ENCODE peak calls at places on chromosomes 3 and 15, in five cellular contexts. D is activated gamma-delta T cell treated with anti-CD3 and anti-CD28 coated beads, Interleukin-2, amount 50 U/mL, for 16 hours; O is naive thymus-derived CD8-positive, alpha-beta T cell; Q is H9; Y is AG08395. H is an unnamed sample.

GRCh38 chr3:17023006-17023664 is 138.4 kb downstream of the PLCL2 start:
- DNase-seq in D (peak), O (peak), Q (no peak), Y (no peak), H (no peak)

GRCh38 chr15:88344786-88345185 is 88.2 kb upstream of the NTRK3 start:
- DNase-seq in D (no peak), O (no peak), Q (no peak), Y (no peak), H (no peak)

GRCh38 chr15:95170587-95171380 is 939.4 kb downstream of the MCTP2 start:
- DNase-seq in D (no peak), O (no peak), Q (no peak), Y (no peak), H (no peak)

GRCh38 chr15:39919740-39920509 is at the start of gene GPR176:
- DNase-seq in D (no peak), O (peak), Q (peak), Y (peak), H (peak)

GRCh38 chr3:162390891-162391290 is 894.3 kb downstream of the OTOL1 start:
- DNase-seq in D (no peak), O (no peak), Q (no peak), Y (peak), H (no peak)

GRCh38 chr3:114718897-114719208 is 425.0 kb downstream of the TIGIT start:
- DNase-seq in D (no peak), O (no peak), Q (no peak), Y (no peak), H (no peak)

GRCh38 chr15:85581495-85581894 is 201.1 kb downstream of the AKAP13 start:
- DNase-seq in D (no peak), O (no peak), Q (no peak), Y (no peak), H (no peak)

GRCh38 chr15:94229591-94230365 is 1.6 kb upstream of the MCTP2 start:
- DNase-seq in D (peak), O (peak), Q (no peak), Y (no peak), H (peak)

GRCh38 chr3:45950686-45951600 is 7.7 kb downstream of the CXCR6 start:
- DNase-seq in D (peak), O (peak), Q (no peak), Y (no peak), H (no peak)

GRCh38 chr3:69763976-69764851 is 24.9 kb downstream of the MITF start:
- DNase-seq in D (no peak), O (no peak), Q (no peak), Y (no peak), H (peak)

GRCh38 chr3:183460059-183461052 is 31.9 kb upstream of the MCF2L2 start:
- DNase-seq in D (no peak), O (no peak), Q (no peak), Y (no peak), H (no peak)

GRCh38 chr3:62554264-62554799 is 181.0 kb upstream of the FEZF2 start:
- DNase-seq in D (no peak), O (no peak), Q (peak), Y (peak), H (no peak)

GRCh38 chr3:29516164-29516563 is 235.3 kb downstream of the RBMS3 start:
- DNase-seq in D (no peak), O (no peak), Q (no peak), Y (no peak), H (no peak)

GRCh38 chr3:71559578-71560162 is 23.9 kb downstream of the FOXP1 start:
- DNase-seq in D (no peak), O (no peak), Q (no peak), Y (no peak), H (no peak)

GRCh38 chr3:52088445-52089367 is 32.3 kb upstream of the DUSP7 start:
- DNase-seq in D (no peak), O (no peak), Q (no peak), Y (no peak), H (peak)

GRCh38 chr3:193078996-193079731 is 161.5 kb upstream of the MB21D2 start:
- DNase-seq in D (no peak), O (no peak), Q (no peak), Y (no peak), H (no peak)

GRCh38 chr3:15500107-15500724 is 21.3 kb downstream of the COLQ start:
- DNase-seq in D (no peak), O (no peak), Q (no peak), Y (peak), H (no peak)

GRCh38 chr3:169992781-169993180 is 26.2 kb downstream of the SEC62 start:
- DNase-seq in D (no peak), O (no peak), Q (no peak), Y (no peak), H (no peak)

GRCh38 chr3:5426094-5426883 is 238.8 kb downstream of the EDEM1 start:
- DNase-seq in D (peak), O (peak), Q (peak), Y (peak), H (peak)

GRCh38 chr3:117018622-117019021 is 309.0 kb downstream of the TUSC7 start:
- DNase-seq in D (no peak), O (no peak), Q (no peak), Y (no peak), H (no peak)